ENCODE peak calls at places on chromosomes 1 and 21, in ten cellular contexts. S, N, U, O, V, E, Z, C, F and T are unnamed samples. For H3K36me3, the result is how much of the 10 kb centered on the place peaks cover.

GRCh38 chr1:171985639-171986038 is 144.3 kb downstream of the DNM3 start:
- DNase-seq in S (no peak), N (peak), U (peak), O (no peak), V (no peak), E (no peak), Z (no peak), C (no peak), F (no peak), T (no peak)

GRCh38 chr21:45228171-45228641 is 59.5 kb downstream of the POFUT2 start:
- DNase-seq in S (no peak), N (no peak), U (no peak), O (no peak), V (no peak), E (peak), Z (no peak), C (peak), F (peak), T (peak)

GRCh38 chr21:42988234-42988965 is 14.0 kb downstream of the PKNOX1 start:
- DNase-seq in S (no peak), N (no peak), U (no peak), O (no peak), V (no peak), E (no peak), Z (no peak), C (peak), F (no peak), T (no peak)

GRCh38 chr21:41503331-41503730 is 4.6 kb downstream of the TMPRSS2 start:
- DNase-seq in S (no peak), N (no peak), U (no peak), O (no peak), V (no peak), E (no peak), Z (no peak), C (no peak), F (no peak), T (no peak)

GRCh38 chr21:44695641-44696040 is 1.3 kb upstream of the KRTAP10-12 start:
- DNase-seq in S (no peak), N (no peak), U (no peak), O (no peak), V (no peak), E (no peak), Z (no peak), C (no peak), F (no peak), T (no peak)

GRCh38 chr1:246214708-246215504 is 292.2 kb downstream of the SMYD3 start:
- DNase-seq in S (no peak), N (peak), U (no peak), O (no peak), V (peak), E (peak), Z (no peak), C (peak), F (no peak), T (peak)

GRCh38 chr1:24004132-24004531 is 24.0 kb upstream of the SRSF10 start:
- DNase-seq in S (no peak), N (no peak), U (no peak), O (no peak), V (no peak), E (no peak), Z (no peak), C (no peak), F (no peak), T (no peak)

GRCh38 chr1:51575406-51576084 is 41.3 kb upstream of the OSBPL9 start:
- DNase-seq in S (no peak), N (no peak), U (no peak), O (no peak), V (no peak), E (no peak), Z (no peak), C (peak), F (no peak), T (no peak)

GRCh38 chr1:203151362-203152157 is 24.0 kb downstream of the ADORA1 start:
- DNase-seq in S (no peak), N (no peak), U (no peak), O (no peak), V (no peak), E (no peak), Z (no peak), C (no peak), F (no peak), T (no peak)

GRCh38 chr1:208231929-208232360 is 12.2 kb downstream of the PLXNA2 start:
- DNase-seq in S (no peak), N (no peak), U (peak), O (no peak), V (no peak), E (peak), Z (no peak), C (peak), F (peak), T (no peak)

GRCh38 chr1:48979940-48980339 is 203.2 kb upstream of the BEND5 start:
- DNase-seq in S (no peak), N (no peak), U (no peak), O (no peak), V (no peak), E (no peak), Z (no peak), C (no peak), F (no peak), T (no peak)

GRCh38 chr1:149937779-149938178 is 1.1 kb upstream of the MTMR11 start:
- DNase-seq in S (no peak), N (no peak), U (no peak), O (no peak), V (no peak), E (no peak), Z (no peak), C (no peak), F (no peak), T (no peak)

GRCh38 chr1:12294076-12294475 is 64.2 kb downstream of the VPS13D start:
- DNase-seq in S (no peak), N (no peak), U (no peak), O (no peak), V (no peak), E (no peak), Z (no peak), C (peak), F (no peak), T (no peak)

GRCh38 chr1:182003953-182004586 is 57.4 kb downstream of the ZNF648 start:
- DNase-seq in S (no peak), N (no peak), U (no peak), O (peak), V (no peak), E (no peak), Z (peak), C (no peak), F (no peak), T (no peak)

GRCh38 chr1:25503551-25504426 is 39.6 kb upstream of the LDLRAP1 start:
- DNase-seq in S (no peak), N (peak), U (peak), O (peak), V (peak), E (peak), Z (peak), C (no peak), F (peak), T (no peak)

GRCh38 chr1:119613769-119614358 is 34.2 kb downstream of the ZNF697 start:
- DNase-seq in S (peak), N (peak), U (peak), O (peak), V (peak), E (peak), Z (peak), C (peak), F (peak), T (no peak)

GRCh38 chr1:225767591-225768540 is 9.8 kb upstream of the SRP9 start:
- DNase-seq in S (no peak), N (peak), U (no peak), O (peak), V (peak), E (peak), Z (peak), C (peak), F (peak), T (no peak)

GRCh38 chr1:56255516-56256181 is 323.7 kb downstream of the PLPP3 start:
- DNase-seq in S (no peak), N (no peak), U (no peak), O (peak), V (peak), E (no peak), Z (peak), C (peak), F (no peak), T (peak)

GRCh38 chr1:156365754-156366153 is 3.3 kb upstream of the RHBG start:
- DNase-seq in S (no peak), N (no peak), U (no peak), O (no peak), V (no peak), E (no peak), Z (no peak), C (no peak), F (no peak), T (no peak)

GRCh38 chr1:115771847-115772457 is 3.4 kb upstream of the CASQ2 start:
- DNase-seq in S (no peak), N (peak), U (peak), O (peak), V (peak), E (peak), Z (peak), C (peak), F (peak), T (peak)
- H3K4me3 ChIP-seq in S (peak), N (no peak), U (peak), O (peak), V (no peak), E (no peak), Z (peak), C (no peak), F (peak), T (no peak)

GRCh38 chr1:35707253-35708178 is 11.2 kb downstream of the C1orf216 start:
- DNase-seq in S (no peak), N (no peak), U (peak), O (peak), V (peak), E (no peak), Z (peak), C (no peak), F (no peak), T (no peak)

GRCh38 chr1:35708952-35709351 is 9.7 kb downstream of the C1orf216 start:
- DNase-seq in S (no peak), N (no peak), U (no peak), O (no peak), V (no peak), E (no peak), Z (no peak), C (no peak), F (no peak), T (no peak)

GRCh38 chr1:35706846-35707245 is 11.8 kb downstream of the C1orf216 start:
- DNase-seq in S (no peak), N (no peak), U (peak), O (no peak), V (no peak), E (no peak), Z (no peak), C (no peak), F (no peak), T (no peak)

GRCh38 chr1:35702540-35702939 is 16.1 kb downstream of the C1orf216 start:
- DNase-seq in S (no peak), N (no peak), U (peak), O (no peak), V (no peak), E (no peak), Z (no peak), C (no peak), F (no peak), T (no peak)

DNA sequence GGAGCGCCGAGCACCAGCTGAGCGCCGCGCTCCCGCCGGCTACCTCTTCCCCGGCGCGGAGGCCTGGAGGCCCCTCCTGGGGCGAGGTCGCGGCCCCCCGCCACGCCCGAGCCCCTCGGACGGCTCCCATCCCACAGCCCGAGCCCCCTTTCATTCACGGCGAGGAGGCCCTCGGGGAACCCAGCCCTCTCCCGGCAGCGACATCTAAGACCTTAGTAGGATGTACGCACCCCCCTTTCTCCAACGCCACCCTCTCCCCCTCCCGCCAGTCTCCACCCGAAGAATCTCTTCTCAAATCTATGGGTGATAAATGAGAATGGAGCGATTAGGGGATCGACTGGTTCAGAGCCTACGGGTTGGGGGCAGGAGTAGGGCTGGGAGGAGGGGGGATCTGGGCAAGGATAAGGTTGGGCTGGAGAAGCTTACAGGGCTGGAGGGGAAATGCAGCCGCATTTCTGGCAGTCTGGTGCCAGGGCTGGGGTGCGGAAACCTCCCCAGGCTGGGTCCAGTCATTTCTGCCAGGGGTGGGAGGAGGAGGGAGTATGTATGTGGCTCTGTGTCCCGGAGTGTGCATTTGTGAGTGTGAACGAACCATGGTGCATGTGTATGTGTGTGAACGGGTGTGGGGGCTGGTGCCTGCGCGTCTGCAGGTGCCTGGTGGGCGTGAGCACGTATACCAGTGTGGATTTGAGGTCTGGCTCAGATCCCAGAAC is 10.3 kb downstream of the C1orf216 start:
- DNase-seq in S (no peak), N (no peak), U (peak), O (no peak), V (no peak), E (no peak), Z (no peak), C (no peak), F (no peak), T (no peak)
- TF ChIP-seq CTCF in S (no peak), N (no peak), U (no peak), O (no peak), V (no peak), E (no peak), Z (no peak), C (no peak), F (no peak), T (no peak)

DNA sequence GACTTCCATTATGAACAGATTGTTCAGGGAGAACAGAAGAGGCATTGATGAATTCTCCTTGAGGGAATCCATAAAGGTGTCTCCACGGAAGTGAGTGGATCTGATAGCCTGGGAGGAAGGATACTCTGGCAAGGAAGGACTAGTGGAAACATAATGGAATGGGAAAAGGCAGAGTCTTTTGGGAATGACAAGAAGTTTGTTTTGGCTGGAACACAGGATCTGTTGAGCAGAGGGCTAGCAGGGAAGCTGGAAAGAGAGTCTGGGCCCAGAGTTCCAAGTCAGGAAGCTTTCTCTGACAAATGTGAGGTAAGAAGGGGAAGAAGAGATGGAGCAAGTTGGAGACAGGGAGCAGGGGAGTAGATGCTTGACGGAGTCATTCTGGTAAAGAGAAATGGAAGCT is 8.1 kb downstream of the ADAMTS5 start:
- DNase-seq in S (no peak), N (no peak), U (no peak), O (no peak), V (no peak), E (no peak), Z (no peak), C (no peak), F (no peak), T (no peak)
- H3K36me3 ChIP-seq in S (under half), N (under half), U (under half), O (under half), V (under half), E (under half), Z (under half), C (under half), F (under half), T (under half)

DNA sequence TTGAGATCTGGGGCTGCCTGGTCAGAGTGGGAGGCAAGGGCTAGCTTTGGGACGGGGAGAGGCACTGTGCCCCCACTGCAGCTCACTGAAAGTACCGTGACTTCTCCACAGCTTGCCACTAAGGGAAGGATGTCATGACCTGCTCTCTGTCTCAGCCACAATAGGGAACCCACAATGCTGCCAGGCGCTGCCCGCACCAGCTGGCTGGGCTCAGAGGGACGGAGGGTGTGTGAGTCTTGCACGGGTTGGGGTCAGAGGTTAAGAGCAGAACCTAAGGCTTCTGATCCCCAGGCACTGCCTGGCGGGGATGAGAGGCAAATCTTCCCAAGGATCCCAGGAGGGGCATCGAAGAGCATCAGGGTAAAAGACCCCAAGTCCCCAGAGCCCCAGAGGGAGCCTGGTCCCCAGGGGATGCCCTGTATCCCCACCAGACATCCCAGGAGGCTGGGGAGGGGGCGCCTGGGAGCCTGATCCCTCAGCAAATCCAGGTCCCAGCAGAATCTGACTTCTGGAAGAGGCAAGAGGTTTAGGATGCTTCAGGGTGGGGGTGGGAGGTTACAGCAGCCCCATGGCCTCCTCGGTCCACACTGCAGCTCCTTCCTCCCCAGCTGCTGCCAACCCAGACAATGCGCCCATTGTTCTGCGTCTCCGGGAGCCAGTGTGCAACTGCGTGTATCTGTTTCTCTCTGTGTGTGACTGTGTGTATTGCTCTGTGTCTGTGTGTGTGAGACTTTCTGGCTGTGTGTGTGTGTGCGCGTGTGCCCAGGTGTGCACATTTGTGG is 2.0 kb upstream of the MARCKSL1 start:
- DNase-seq in S (no peak), N (no peak), U (peak), O (no peak), V (peak), E (no peak), Z (no peak), C (no peak), F (no peak), T (no peak)
- H3K4me3 ChIP-seq in S (no peak), N (peak), U (no peak), O (no peak), V (no peak), E (no peak), Z (no peak), C (no peak), F (no peak), T (no peak)

DNA sequence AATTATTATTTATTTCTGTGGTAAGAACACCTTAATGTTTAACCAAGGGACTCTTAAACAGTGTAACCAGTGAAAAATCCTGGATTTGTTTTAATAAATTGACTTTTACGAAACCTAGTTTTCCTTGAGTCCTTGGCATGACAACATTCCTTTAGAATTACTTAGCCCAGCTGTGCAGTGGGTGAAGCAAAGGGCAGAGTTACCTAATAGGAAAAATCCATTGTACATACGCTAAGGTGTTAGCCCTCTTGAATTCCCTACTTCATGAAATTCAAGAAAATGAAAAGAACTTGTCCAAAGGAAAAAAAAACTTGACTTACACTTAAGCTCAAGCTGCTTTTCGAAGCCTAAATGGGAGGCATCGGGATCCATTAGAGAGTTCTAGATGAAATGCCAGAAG is 852.0 kb upstream of the ADAMTS5 start:
- DNase-seq in S (no peak), N (no peak), U (no peak), O (no peak), V (no peak), E (peak), Z (no peak), C (peak), F (peak), T (no peak)
- TF ChIP-seq CTCF in S (no peak), N (no peak), U (no peak), O (no peak), V (no peak), E (no peak), Z (no peak), C (no peak), F (no peak), T (no peak)

GRCh38 chr1:2186901-2187300 is 7.7 kb downstream of the FAAP20 start:
- DNase-seq in S (no peak), N (no peak), U (no peak), O (no peak), V (no peak), E (no peak), Z (no peak), C (no peak), F (no peak), T (no peak)
- H3K36me3 ChIP-seq in S (under half), N (under half), U (under half), O (under half), V (under half), E (under half), Z (under half), C (under half), F (under half), T (under half)

DNA sequence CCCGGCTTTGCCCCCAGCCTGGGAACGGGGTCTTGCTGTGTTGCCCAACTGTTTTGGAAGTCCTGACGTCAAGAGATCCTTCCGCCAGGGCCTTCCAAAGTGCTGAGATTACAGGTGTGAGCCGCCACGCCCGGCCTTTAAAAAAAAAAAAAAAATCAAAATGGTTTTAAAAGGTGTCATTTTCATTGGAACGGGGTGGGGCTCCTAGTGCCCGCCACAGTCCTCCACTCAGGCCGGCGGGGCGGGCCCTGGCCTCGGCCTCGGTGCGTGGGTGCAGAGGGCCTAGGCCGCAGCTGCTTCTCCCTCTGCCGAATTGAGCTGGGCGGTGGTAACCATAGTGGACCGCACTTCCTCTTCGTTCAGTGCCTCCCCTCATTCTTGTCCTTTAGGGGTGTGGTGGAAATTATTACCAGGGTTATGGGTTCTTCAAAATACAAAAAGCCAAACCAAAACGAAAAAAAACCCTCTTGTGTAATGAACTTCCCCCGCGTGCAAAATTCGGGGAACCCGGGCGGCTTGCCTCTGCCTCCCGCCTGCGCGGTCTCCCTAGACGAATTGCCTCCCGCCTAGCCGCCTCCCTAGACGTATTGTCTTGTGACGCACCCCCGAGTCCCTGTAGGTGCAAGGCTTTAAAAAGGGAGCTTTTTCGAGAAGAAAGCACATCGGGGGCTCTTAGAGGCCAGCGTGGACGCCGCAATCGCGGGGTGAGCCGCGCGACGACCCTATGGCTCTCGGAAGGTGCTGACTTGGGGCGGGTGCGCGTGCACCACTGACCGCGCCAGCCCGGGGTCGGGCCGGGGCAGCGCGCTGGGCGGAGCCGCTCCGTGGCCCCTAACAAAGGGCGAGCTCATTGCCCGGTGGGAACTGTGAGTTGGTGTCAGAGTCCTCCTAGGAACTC is 10.5 kb upstream of the SPEN start:
- DNase-seq in S (peak), N (peak), U (peak), O (peak), V (peak), E (no peak), Z (peak), C (no peak), F (no peak), T (no peak)
- H3K4me3 ChIP-seq in S (peak), N (peak), U (no peak), O (peak), V (peak), E (no peak), Z (peak), C (no peak), F (peak), T (no peak)

GRCh38 chr1:231421971-231422797 is at the start of gene EGLN1:
- DNase-seq in S (peak), N (peak), U (peak), O (peak), V (peak), E (peak), Z (peak), C (peak), F (peak), T (peak)
- TF ChIP-seq CTCF in S (no peak), N (peak), U (peak), O (peak), V (peak), E (peak), Z (no peak), C (peak), F (peak), T (peak)